ENCODE peak calls at places on chromosomes 6 and 20, in seven cellular contexts. J, M, Q, C, K, A and X are unnamed samples.

GRCh38 chr20:20525214-20525613 is 157.3 kb downstream of the INSM1 start:
- DNase-seq in J (no peak), M (no peak), Q (no peak), C (no peak), K (no peak), A (no peak), X (no peak)

GRCh38 chr6:129440691-129441090 is 269.3 kb downstream of the ARHGAP18 start:
- DNase-seq in J (no peak), M (no peak), Q (no peak), C (no peak), K (no peak), A (peak), X (no peak)

GRCh38 chr20:24701027-24701426 is 231.6 kb downstream of the SYNDIG1 start:
- DNase-seq in J (no peak), M (no peak), Q (peak), C (no peak), K (no peak), A (no peak), X (no peak)

GRCh38 chr6:108526739-108527174 is 34.0 kb upstream of the FOXO3 start:
- DNase-seq in J (no peak), M (no peak), Q (no peak), C (peak), K (no peak), A (peak), X (no peak)

GRCh38 chr6:170097505-170098427 is 193.1 kb downstream of the DLL1 start:
- DNase-seq in J (no peak), M (no peak), Q (no peak), C (no peak), K (peak), A (no peak), X (peak)

GRCh38 chr6:169285165-169285564 is 31.5 kb upstream of the THBS2 start:
- DNase-seq in J (no peak), M (no peak), Q (no peak), C (no peak), K (no peak), A (no peak), X (no peak)

GRCh38 chr6:150928882-150929281 is 63.4 kb downstream of the MTHFD1L start:
- DNase-seq in J (no peak), M (no peak), Q (no peak), C (no peak), K (no peak), A (no peak), X (no peak)

GRCh38 chr6:18265787-18266523 is 1.6 kb upstream of the DEK start:
- DNase-seq in J (no peak), M (no peak), Q (no peak), C (no peak), K (no peak), A (no peak), X (no peak)

GRCh38 chr20:16476032-16476431 is 97.2 kb downstream of the KIF16B start:
- DNase-seq in J (no peak), M (no peak), Q (no peak), C (peak), K (no peak), A (peak), X (no peak)

GRCh38 chr6:82415820-82416219 is 52.2 kb downstream of the TPBG start:
- DNase-seq in J (no peak), M (no peak), Q (no peak), C (no peak), K (no peak), A (no peak), X (no peak)

GRCh38 chr6:56984374-56984773 is 29.5 kb downstream of the BEND6 start:
- DNase-seq in J (no peak), M (no peak), Q (no peak), C (no peak), K (no peak), A (no peak), X (no peak)

GRCh38 chr6:138239774-138240173 is 21.5 kb upstream of the PBOV1 start:
- DNase-seq in J (no peak), M (no peak), Q (no peak), C (no peak), K (no peak), A (no peak), X (no peak)

GRCh38 chr6:63514488-63515173 is 57.6 kb upstream of the LOC128125822 start:
- DNase-seq in J (no peak), M (no peak), Q (no peak), C (no peak), K (no peak), A (no peak), X (no peak)

GRCh38 chr20:50518270-50518721 is 8.1 kb downstream of the PTPN1 start:
- DNase-seq in J (no peak), M (no peak), Q (no peak), C (no peak), K (no peak), A (no peak), X (no peak)
- H3K4me3 ChIP-seq in J (no peak), M (peak), Q (peak), C (peak), K (no peak), A (no peak), X (no peak)

GRCh38 chr20:49659096-49659495 is 54.6 kb downstream of the B4GALT5 start:
- DNase-seq in J (no peak), M (no peak), Q (no peak), C (no peak), K (no peak), A (no peak), X (no peak)
- H3K27ac ChIP-seq in J (no peak), M (no peak), Q (no peak), C (no peak), K (no peak), A (no peak), X (no peak)

GRCh38 chr6:44309631-44310030 is 3.5 kb downstream of the AARS2 start:
- DNase-seq in J (no peak), M (no peak), Q (no peak), C (no peak), K (no peak), A (no peak), X (no peak)
- H3K4me3 ChIP-seq in J (no peak), M (no peak), Q (no peak), C (no peak), K (no peak), A (no peak), X (no peak)

GRCh38 chr20:31682352-31682751 is 40.3 kb downstream of the BCL2L1 start:
- DNase-seq in J (no peak), M (no peak), Q (no peak), C (no peak), K (no peak), A (no peak), X (no peak)
- H3K27ac ChIP-seq in J (peak), M (no peak), Q (peak), C (no peak), K (peak), A (no peak), X (no peak)

GRCh38 chr20:62367136-62367482 is at the start of gene LAMA5:
- DNase-seq in J (no peak), M (no peak), Q (peak), C (peak), K (no peak), A (no peak), X (peak)

GRCh38 chr20:62367483-62368302 is 581 bp upstream of the LAMA5 start:
- DNase-seq in J (no peak), M (no peak), Q (no peak), C (no peak), K (no peak), A (no peak), X (peak)

GRCh38 chr20:62369508-62370114 is 2.5 kb upstream of the LAMA5 start:
- DNase-seq in J (no peak), M (no peak), Q (no peak), C (no peak), K (no peak), A (no peak), X (no peak)

GRCh38 chr20:62368629-62369507 is 1.8 kb upstream of the LAMA5 start:
- DNase-seq in J (no peak), M (no peak), Q (no peak), C (no peak), K (no peak), A (no peak), X (peak)

DNA sequence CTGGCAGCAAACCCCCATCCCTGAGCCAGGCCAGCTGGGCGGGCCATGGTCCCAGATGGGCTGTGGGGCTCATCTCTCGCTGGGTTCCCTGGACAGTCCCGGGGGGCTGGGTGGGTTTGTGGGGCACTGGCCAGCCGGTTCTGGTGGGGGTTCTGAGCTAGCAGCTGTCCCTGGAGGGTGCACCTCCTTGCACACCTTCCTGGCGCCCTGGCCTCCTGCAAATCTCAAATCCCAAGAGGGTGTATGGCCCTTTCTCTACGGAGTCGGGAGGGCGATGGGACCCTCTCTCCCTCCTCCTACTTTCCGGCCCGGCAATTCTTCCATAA is 1.2 kb upstream of the LAMA5 start:
- DNase-seq in J (no peak), M (no peak), Q (no peak), C (no peak), K (no peak), A (no peak), X (no peak)
- H3K4me3 ChIP-seq in J (peak), M (no peak), Q (peak), C (no peak), K (peak), A (no peak), X (no peak)

GRCh38 chr20:33653218-33653899 is 8.8 kb upstream of the C20orf144 start:
- DNase-seq in J (no peak), M (peak), Q (peak), C (no peak), K (no peak), A (no peak), X (peak)

GRCh38 chr20:33654680-33655161 is 7.4 kb upstream of the C20orf144 start:
- DNase-seq in J (no peak), M (no peak), Q (no peak), C (no peak), K (no peak), A (no peak), X (no peak)

GRCh38 chr20:33653900-33654596 is 8.1 kb upstream of the C20orf144 start:
- DNase-seq in J (no peak), M (no peak), Q (peak), C (no peak), K (peak), A (no peak), X (peak)

GRCh38 chr20:33656010-33656782 is 5.9 kb upstream of the C20orf144 start:
- DNase-seq in J (no peak), M (no peak), Q (no peak), C (no peak), K (no peak), A (no peak), X (no peak)

GRCh38 chr20:33655164-33655563 is 7.0 kb upstream of the C20orf144 start:
- DNase-seq in J (no peak), M (no peak), Q (no peak), C (no peak), K (no peak), A (no peak), X (no peak)
- H3K27ac ChIP-seq in J (no peak), M (no peak), Q (no peak), C (no peak), K (no peak), A (no peak), X (no peak)

GRCh38 chr20:58274384-58274783 is 35.1 kb upstream of the RAB22A start:
- DNase-seq in J (no peak), M (no peak), Q (no peak), C (no peak), K (no peak), A (no peak), X (no peak)
- H3K4me3 ChIP-seq in J (no peak), M (no peak), Q (no peak), C (no peak), K (no peak), A (no peak), X (no peak)

GRCh38 chr6:148064406-148065134 is 278.1 kb upstream of the SASH1 start:
- DNase-seq in J (no peak), M (no peak), Q (no peak), C (no peak), K (no peak), A (peak), X (no peak)
- H3K27ac ChIP-seq in J (no peak), M (no peak), Q (no peak), C (no peak), K (no peak), A (no peak), X (no peak)

GRCh38 chr20:22652685-22653568 is 68.6 kb upstream of the FOXA2 start:
- DNase-seq in J (no peak), M (no peak), Q (no peak), C (no peak), K (no peak), A (no peak), X (no peak)

GRCh38 chr20:22654243-22654642 is 69.9 kb upstream of the FOXA2 start:
- DNase-seq in J (no peak), M (no peak), Q (no peak), C (no peak), K (no peak), A (no peak), X (no peak)

GRCh38 chr20:22653641-22654040 is 69.3 kb upstream of the FOXA2 start:
- DNase-seq in J (no peak), M (no peak), Q (no peak), C (no peak), K (no peak), A (no peak), X (no peak)
- H3K4me3 ChIP-seq in J (no peak), M (no peak), Q (no peak), C (no peak), K (no peak), A (no peak), X (no peak)

GRCh38 chr20:31760457-31761240 is 21.6 kb downstream of the TPX2 start:
- DNase-seq in J (no peak), M (no peak), Q (no peak), C (no peak), K (no peak), A (no peak), X (no peak)

GRCh38 chr20:31758521-31758920 is 19.4 kb downstream of the TPX2 start:
- DNase-seq in J (no peak), M (no peak), Q (no peak), C (no peak), K (no peak), A (no peak), X (no peak)

GRCh38 chr20:31758991-31759390 is 19.9 kb downstream of the TPX2 start:
- DNase-seq in J (no peak), M (no peak), Q (no peak), C (no peak), K (no peak), A (no peak), X (no peak)

DNA sequence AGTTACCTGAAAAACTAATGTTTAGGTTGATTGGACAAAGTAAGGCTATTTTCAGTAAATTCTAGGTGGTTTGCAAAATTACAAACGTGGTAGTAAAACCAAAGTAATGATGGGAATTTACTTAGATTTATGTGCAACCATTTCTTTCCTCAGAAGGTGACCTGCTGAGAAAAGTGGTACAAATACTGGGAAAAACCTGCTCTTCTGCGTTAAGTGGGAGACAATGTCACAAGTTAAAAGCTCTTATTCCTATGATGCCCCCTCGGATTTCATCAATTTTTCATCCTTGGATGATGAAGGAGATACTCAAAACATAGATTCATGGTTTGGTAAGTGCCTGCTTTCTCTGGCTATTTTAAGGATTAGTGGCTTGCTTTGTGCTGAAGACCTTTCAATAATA is 18.2 kb downstream of the TPX2 start:
- DNase-seq in J (no peak), M (no peak), Q (no peak), C (no peak), K (no peak), A (no peak), X (no peak)
- H3K27ac ChIP-seq in J (no peak), M (no peak), Q (no peak), C (no peak), K (no peak), A (no peak), X (no peak)